ENCODE peak calls at places on chromosomes 2 and 18, in four cellular contexts. D is K562, H is GM12892, B is SK-N-SH. S is an unnamed sample.
A peak's percentile ranks its signal among the peaks of the same experiment; 100 is the strongest.

GRCh38 chr2:128500136-128500800 is 181.6 kb upstream of the HS6ST1 start:
- DNase-seq in D (no peak), B (no peak), H (no peak), S (no peak)

GRCh38 chr18:27715751-27716150 is 461.2 kb downstream of the CDH2 start:
- DNase-seq in H (no peak), B (no peak), D (no peak), S (no peak)

GRCh38 chr2:119429225-119430000 is 2.2 kb upstream of the TMEM37 start:
- DNase-seq in D (no peak), B (no peak), H (no peak), S (no peak)

GRCh38 chr2:88074150-88074549 is 6.5 kb downstream of the SMYD1 start:
- DNase-seq in H (no peak), D (no peak), B (no peak), S (no peak)

GRCh38 chr2:142536501-142536900 is 341.0 kb upstream of the KYNU start:
- DNase-seq in B (no peak), D (no peak), H (no peak), S (no peak)

GRCh38 chr18:76978616-76979015 is 154.0 kb downstream of the MBP start:
- DNase-seq in H (no peak), D (no peak), B (no peak), S (no peak)

GRCh38 chr2:11257983-11258382 is 86.5 kb downstream of the ROCK2 start:
- DNase-seq in H (no peak), B (no peak), D (no peak), S (no peak)

GRCh38 chr18:43013489-43013888 is 102.0 kb downstream of the RIT2 start:
- DNase-seq in B (no peak), H (no peak), D (no peak), S (no peak)

GRCh38 chr2:188695953-188696352 is 278.2 kb upstream of the COL3A1 start:
- DNase-seq in D (no peak), H (no peak), B (no peak), S (no peak)

GRCh38 chr18:50162486-50163304 is 32.3 kb downstream of the MYO5B start:
- DNase-seq in B (no peak), H (no peak), D (no peak), S (no peak)

GRCh38 chr2:40797115-40797514 is 345.2 kb upstream of the SLC8A1 start:
- DNase-seq in H (no peak), D (no peak), B (no peak), S (no peak)

GRCh38 chr18:70377317-70377799 is 88.5 kb downstream of the SOCS6 start:
- DNase-seq in D (no peak), B (peak; percentile 22), H (no peak), S (no peak)

GRCh38 chr2:172597191-172597842 is 41.4 kb downstream of the PDK1 start:
- DNase-seq in H (no peak), B (no peak), D (no peak), S (no peak)
- TF ChIP-seq TAF1 in H (no peak), B (no peak), D (no peak), S (no peak)

GRCh38 chr2:126775300-126775985 is 119.5 kb downstream of the GYPC start:
- DNase-seq in B (no peak), H (no peak), D (no peak), S (no peak)

GRCh38 chr2:126777620-126777978 is 121.1 kb upstream of the TEX51 start:
- DNase-seq in H (no peak), D (no peak), B (no peak), S (no peak)

GRCh38 chr2:126778561-126779285 is 120.0 kb upstream of the TEX51 start:
- DNase-seq in D (peak; percentile 12), B (no peak), H (no peak), S (no peak)

GRCh38 chr2:126776255-126776654 is 120.3 kb downstream of the GYPC start:
- DNase-seq in D (no peak), H (no peak), B (no peak), S (no peak)

GRCh38 chr2:126776701-126777619 is 121.0 kb downstream of the GYPC start:
- DNase-seq in D (peak; percentile 78), B (peak; percentile 86), H (peak; percentile 79), S (peak; percentile 77)
- TF ChIP-seq TAF1 in D (no peak), B (no peak), H (no peak), S (no peak)

GRCh38 chr2:76825409-76825970 is 696.7 kb downstream of the LRRTM4 start:
- DNase-seq in H (no peak), B (no peak), D (no peak), S (no peak)
- TF ChIP-seq TAF1 in H (no peak), B (no peak), D (no peak), S (no peak)

GRCh38 chr2:68438455-68439303 is 28.4 kb downstream of the FBXO48 start:
- DNase-seq in B (no peak), H (no peak), D (no peak), S (no peak)

GRCh38 chr2:68432696-68433658 is 34.1 kb downstream of the FBXO48 start:
- DNase-seq in B (no peak), D (no peak), H (no peak), S (no peak)

GRCh38 chr2:68434981-68435380 is 32.1 kb downstream of the FBXO48 start:
- DNase-seq in D (peak; percentile 32), B (no peak), H (no peak), S (no peak)

GRCh38 chr2:68436270-68436669 is 30.8 kb downstream of the FBXO48 start:
- DNase-seq in H (no peak), D (no peak), B (no peak), S (no peak)

GRCh38 chr2:68435605-68436004 is 31.5 kb downstream of the FBXO48 start:
- DNase-seq in B (no peak), D (no peak), H (no peak), S (no peak)
- TF ChIP-seq TAF1 in B (no peak), D (no peak), H (no peak), S (no peak)

GRCh38 chr2:149612122-149612521 is 24.5 kb upstream of the MMADHC start:
- DNase-seq in D (no peak), B (no peak), H (no peak), S (no peak)

GRCh38 chr2:149617057-149617456 is 29.5 kb upstream of the MMADHC start:
- DNase-seq in B (no peak), D (no peak), H (no peak), S (no peak)

GRCh38 chr2:149613712-149614111 is 26.1 kb upstream of the MMADHC start:
- DNase-seq in H (no peak), B (no peak), D (no peak), S (no peak)

GRCh38 chr2:149606251-149606811 is 18.8 kb upstream of the MMADHC start:
- DNase-seq in H (no peak), B (no peak), D (no peak), S (no peak)

DNA sequence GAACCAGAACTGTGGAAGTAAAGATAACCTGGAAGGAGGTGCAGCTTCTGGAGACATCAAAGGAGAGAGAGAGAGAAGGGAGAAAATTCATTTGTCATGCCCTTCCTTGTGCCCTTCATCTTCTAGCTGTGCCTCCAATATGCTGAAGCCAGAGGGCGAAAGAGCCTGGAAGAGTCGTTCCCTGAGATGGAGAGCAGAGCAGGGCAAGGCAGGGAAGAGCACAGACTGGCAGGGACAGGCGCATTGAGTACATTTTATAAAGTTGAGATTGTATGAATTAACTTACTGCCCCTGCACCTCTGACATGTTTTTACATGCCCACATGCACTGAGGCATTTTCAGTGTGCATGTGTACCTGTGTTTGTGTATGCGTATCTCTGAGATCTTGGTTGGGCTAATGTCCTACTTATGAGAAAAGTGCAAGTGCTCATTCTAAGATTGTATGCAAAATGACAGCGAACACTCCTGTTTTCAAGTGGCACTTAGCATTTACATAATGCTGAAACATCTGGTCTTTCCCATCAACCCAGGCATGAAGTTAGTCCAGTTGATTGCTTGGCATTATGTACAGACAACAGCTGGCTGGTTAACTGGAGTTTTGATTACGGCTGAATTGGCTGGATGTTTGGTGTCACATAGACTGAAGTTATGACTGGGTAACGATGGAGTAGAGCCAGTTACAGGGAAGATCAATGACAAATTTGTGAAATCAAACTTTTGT is 23.7 kb upstream of the MMADHC start:
- DNase-seq in B (no peak), D (no peak), H (no peak), S (no peak)
- TF ChIP-seq TAF1 in B (no peak), D (no peak), H (no peak), S (no peak)